ENCODE peak calls at places on chromosomes 13 and 19, in five cellular contexts. M is K562, E is A549, X is H1, U is HepG2. L is an unnamed sample.

GRCh38 chr13:87676254-87677042 is 5.3 kb downstream of the SLITRK5 start:
- DNase-seq in M (no peak), E (no peak), X (peak), U (no peak), L (no peak)

GRCh38 chr13:97913206-97913605 is 40.3 kb upstream of the IPO5 start:
- DNase-seq in M (no peak), E (no peak), X (no peak), U (no peak), L (no peak)

GRCh38 chr13:58953638-58954037 is 1210.1 kb downstream of the DIAPH3 start:
- DNase-seq in M (no peak), E (no peak), X (no peak), U (no peak), L (peak)

GRCh38 chr13:107407074-107407473 is 808.3 kb downstream of the LIG4 start:
- DNase-seq in M (no peak), E (no peak), X (no peak), U (no peak), L (no peak)

GRCh38 chr13:38566023-38566422 is 120.9 kb upstream of the FREM2 start:
- DNase-seq in M (no peak), E (no peak), X (no peak), U (no peak), L (no peak)

GRCh38 chr13:40777166-40777956 is 6.4 kb upstream of the MRPS31 start:
- DNase-seq in M (peak), E (peak), X (no peak), U (peak), L (no peak)

GRCh38 chr19:8302357-8302691 is 5.8 kb downstream of the CD320 start:
- DNase-seq in M (peak), E (no peak), X (no peak), U (no peak), L (no peak)

GRCh38 chr13:30529085-30529815 is 63.5 kb upstream of the HMGB1 start:
- DNase-seq in M (no peak), E (peak), X (no peak), U (no peak), L (peak)

GRCh38 chr19:17346109-17346671 is 8.8 kb downstream of the GTPBP3 start:
- DNase-seq in M (peak), E (peak), X (peak), U (peak), L (peak)

GRCh38 chr19:54489341-54489740 is 13.3 kb upstream of the LAIR2 start:
- DNase-seq in M (no peak), E (no peak), X (no peak), U (no peak), L (no peak)

GRCh38 chr19:51544038-51544437 is 12.6 kb upstream of the SIGLEC6 start:
- DNase-seq in M (no peak), E (no peak), X (no peak), U (no peak), L (no peak)

GRCh38 chr19:33279430-33280350 is 22.6 kb downstream of the CEBPA start:
- DNase-seq in M (no peak), E (no peak), X (no peak), U (peak), L (no peak)

GRCh38 chr13:80436571-80437169 is 95.7 kb upstream of the SPRY2 start:
- DNase-seq in M (no peak), E (no peak), X (no peak), U (no peak), L (no peak)
- TF ChIP-seq HDAC2 in M (no peak), E (no peak), X (no peak), U (no peak), L (no peak)

DNA sequence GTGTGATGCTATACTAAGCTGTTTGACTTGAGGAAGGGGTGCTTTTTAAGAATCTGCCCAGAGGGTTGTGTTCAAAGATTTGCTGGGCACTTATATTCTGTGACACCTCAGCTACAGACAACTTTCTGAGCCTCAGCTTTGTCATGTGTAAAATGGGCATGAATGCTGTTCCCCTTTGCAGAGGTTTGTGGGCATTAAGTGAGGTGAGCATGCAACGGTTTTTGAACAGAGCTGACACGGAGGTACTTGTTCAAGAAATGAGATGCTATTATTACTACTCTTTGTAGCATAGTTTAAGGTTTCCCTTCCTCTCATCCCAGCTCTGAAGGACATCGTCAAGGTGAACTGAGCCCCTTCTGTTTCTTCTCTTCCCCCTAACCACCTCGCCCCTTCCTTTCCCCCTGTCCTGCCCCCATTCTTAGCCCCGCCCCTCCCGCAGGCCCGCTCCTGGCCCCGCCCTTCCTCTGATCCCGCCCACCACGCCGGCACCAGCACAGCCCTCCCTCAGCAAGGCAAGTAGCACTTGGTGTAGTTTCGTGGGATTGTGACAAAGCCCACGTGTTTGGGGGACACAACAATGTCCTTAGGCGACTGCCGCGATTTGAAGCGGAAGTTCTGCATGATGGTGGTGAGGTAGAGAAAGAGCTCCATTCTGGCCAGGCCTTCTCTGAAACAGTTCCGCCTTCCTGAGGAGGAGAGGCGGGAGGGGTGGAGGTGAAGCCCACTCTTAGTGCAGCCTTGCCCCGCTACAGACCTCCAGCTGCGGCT is 26.1 kb upstream of the CYP2A7 start:
- DNase-seq in M (peak), E (no peak), X (peak), U (no peak), L (no peak)
- TF ChIP-seq HDAC2 in M (no peak), E (no peak), X (no peak), U (no peak), L (no peak)

GRCh38 chr19:46162731-46163130 is 14.7 kb downstream of the IGFL2 start:
- DNase-seq in M (no peak), E (no peak), X (no peak), U (no peak), L (no peak)

GRCh38 chr19:46159418-46159817 is 11.4 kb downstream of the IGFL2 start:
- DNase-seq in M (no peak), E (no peak), X (no peak), U (no peak), L (no peak)

GRCh38 chr19:46155237-46155636 is 7.2 kb downstream of the IGFL2 start:
- DNase-seq in M (no peak), E (no peak), X (no peak), U (no peak), L (no peak)

DNA sequence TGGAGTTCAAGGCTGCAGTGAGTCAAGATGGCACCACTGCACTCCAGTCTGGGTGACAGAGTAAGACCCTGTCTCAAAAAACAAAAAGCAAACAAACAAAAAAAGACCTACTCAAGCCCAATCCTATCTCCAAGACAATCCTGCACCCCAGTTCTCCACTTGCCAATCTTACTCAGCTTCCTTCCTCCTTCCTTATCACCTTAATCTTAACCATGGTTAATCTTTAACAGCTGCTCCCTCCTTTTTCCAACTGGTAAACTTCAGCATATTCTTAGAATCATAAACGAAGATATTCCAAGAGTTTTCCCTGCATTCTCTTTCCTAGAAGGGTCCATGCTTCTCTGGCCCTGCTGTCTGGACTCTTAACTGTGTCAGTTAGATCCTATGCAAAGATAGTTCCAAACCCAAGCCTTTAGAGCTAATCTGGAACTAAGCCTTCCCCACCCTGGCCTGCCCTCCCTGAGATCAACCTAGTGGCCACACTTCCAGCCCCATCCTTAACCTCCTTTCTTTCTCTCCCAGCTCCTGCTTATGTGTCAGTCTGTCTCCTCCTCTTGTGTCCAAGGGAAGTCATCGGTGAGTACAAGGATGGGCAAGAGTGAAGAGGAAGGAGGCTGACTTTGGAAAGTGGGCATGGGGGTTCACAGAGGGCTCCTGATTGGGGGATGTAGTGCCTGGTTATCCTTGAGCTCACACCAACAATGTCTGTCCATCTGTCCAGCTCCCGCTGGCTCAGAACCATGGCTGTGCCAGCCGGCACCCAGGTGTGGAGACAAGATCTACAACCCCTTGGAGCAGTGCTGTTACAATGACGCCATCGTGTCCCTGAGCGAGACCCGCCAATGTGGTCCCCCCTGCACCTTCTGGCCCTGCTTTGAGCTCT is 12.1 kb downstream of the IGFL2 start:
- DNase-seq in M (no peak), E (no peak), X (no peak), U (no peak), L (no peak)
- TF ChIP-seq HDAC2 in M (no peak), E (no peak), X (no peak), U (no peak), L (no peak)

DNA sequence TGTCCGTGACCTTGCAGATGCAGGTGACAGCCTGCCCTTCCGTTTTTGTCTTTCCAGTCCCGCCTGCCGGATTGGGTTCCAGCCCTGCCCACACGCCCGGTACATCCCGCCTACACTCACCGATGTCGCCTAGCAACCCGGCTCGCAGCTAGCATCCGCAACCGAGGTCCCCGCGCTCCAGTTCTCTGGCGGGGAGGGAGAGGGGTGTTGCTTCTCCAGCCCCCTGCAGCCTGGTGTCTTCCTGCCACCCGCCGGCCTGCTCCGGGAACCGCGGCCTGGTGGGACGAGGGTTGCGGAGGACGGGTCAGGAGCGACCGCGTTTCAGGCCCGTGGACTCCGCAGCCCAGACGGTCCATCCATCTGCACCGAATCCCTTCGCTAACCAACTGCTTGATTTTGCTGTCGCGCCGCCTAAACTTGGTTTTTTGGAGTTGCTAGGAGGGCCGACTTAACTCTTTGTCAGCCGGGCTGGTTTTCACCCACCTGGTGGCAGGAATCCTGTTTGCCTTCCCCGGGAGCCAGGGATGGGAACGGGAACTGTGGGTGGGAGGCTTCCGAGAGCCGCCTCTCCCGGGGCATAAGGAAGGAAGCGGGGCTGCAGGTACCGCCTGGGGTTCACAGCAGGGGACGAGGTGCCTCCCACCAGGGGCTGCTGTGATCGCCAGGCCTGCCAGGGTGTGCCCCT is 15.4 kb upstream of the MATK start:
- DNase-seq in M (peak), E (no peak), X (peak), U (no peak), L (no peak)
- TF ChIP-seq HDAC2 in M (no peak), E (no peak), X (no peak), U (no peak), L (no peak)

GRCh38 chr19:55590621-55591020 is 8.7 kb downstream of the FIZ1 start:
- DNase-seq in M (peak), E (peak), X (peak), U (no peak), L (no peak)
- TF ChIP-seq HDAC2 in M (no peak), E (no peak), X (no peak), U (no peak), L (no peak)

DNA sequence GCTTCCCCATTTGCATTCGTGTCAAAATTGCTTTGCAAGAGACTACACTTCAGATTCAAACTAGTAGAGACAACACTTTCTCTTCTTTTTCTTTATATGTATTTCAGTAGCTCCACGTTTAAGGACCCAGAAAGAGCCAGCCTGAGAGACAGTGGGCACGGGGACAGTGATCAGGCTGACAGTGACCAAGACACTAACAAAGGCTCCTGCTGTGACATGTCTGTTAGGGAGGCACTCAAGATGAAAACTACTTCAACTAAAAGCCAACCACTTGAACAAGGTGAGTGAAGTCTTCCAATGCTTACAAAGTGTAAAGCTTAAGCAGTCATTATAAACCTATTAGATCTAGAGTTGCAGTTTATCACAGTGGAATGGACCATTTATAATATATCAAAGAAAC is 35.0 kb downstream of the PCDH17 start:
- DNase-seq in M (no peak), E (no peak), X (no peak), U (no peak), L (no peak)
- TF ChIP-seq HDAC2 in M (no peak), E (no peak), X (no peak), U (no peak), L (no peak)

GRCh38 chr13:74217816-74218215 is 83.6 kb upstream of the KLF12 start:
- DNase-seq in M (no peak), E (no peak), X (no peak), U (no peak), L (no peak)

GRCh38 chr13:74215420-74215819 is 81.2 kb upstream of the KLF12 start:
- DNase-seq in M (no peak), E (no peak), X (no peak), U (no peak), L (no peak)

GRCh38 chr13:74219571-74219970 is 85.4 kb upstream of the KLF12 start:
- DNase-seq in M (no peak), E (no peak), X (no peak), U (no peak), L (no peak)

GRCh38 chr13:74221752-74222151 is 87.5 kb upstream of the KLF12 start:
- DNase-seq in M (no peak), E (no peak), X (no peak), U (peak), L (no peak)

GRCh38 chr13:74218291-74218690 is 84.1 kb upstream of the KLF12 start:
- DNase-seq in M (no peak), E (no peak), X (no peak), U (no peak), L (no peak)
- TF ChIP-seq HDAC2 in M (no peak), E (no peak), X (no peak), U (no peak), L (no peak)